ENCODE peak calls at places on chromosomes 6 and 20, in four cellular contexts. C is HepG2, E is K562, Y is GM12878. N is an unnamed sample.

GRCh38 chr20:10067305-10067704 is 32.5 kb downstream of the ANKEF1 start:
- DNase-seq in E (no peak), C (no peak), Y (no peak), N (no peak)

GRCh38 chr20:11553603-11554002 is 364.1 kb upstream of the BTBD3 start:
- DNase-seq in C (peak; percentile 9), Y (no peak), E (no peak), N (no peak)

GRCh38 chr20:44496976-44497375 is 21.3 kb downstream of the TTPAL start:
- DNase-seq in E (no peak), Y (no peak), C (no peak), N (peak; percentile 13)

GRCh38 chr6:110826236-110827129 is 11.2 kb upstream of the CDK19 start:
- DNase-seq in C (no peak), E (no peak), Y (no peak), N (no peak)

GRCh38 chr20:55158446-55158845 is 683.1 kb downstream of the DOK5 start:
- DNase-seq in C (no peak), E (no peak), Y (no peak), N (no peak)

GRCh38 chr20:56540415-56540814 is 7.4 kb downstream of the FAM209B start:
- DNase-seq in C (no peak), Y (no peak), E (no peak), N (no peak)

GRCh38 chr6:79984261-79984660 is 20.2 kb upstream of the TTK start:
- DNase-seq in Y (no peak), E (no peak), C (peak; percentile 14), N (no peak)

GRCh38 chr6:26215200-26216014 is 128.2 kb downstream of the HFE start:
- DNase-seq in Y (no peak), C (peak; percentile 39), E (no peak), N (no peak)

GRCh38 chr6:159279790-159280277 is 110.6 kb downstream of the FNDC1 start:
- DNase-seq in Y (no peak), C (no peak), E (no peak), N (no peak)

GRCh38 chr20:45842169-45842812 is 8.7 kb downstream of the SNX21 start:
- DNase-seq in Y (peak; percentile 33), C (no peak), E (no peak), N (no peak)

GRCh38 chr6:38524436-38525145 is 115.1 kb downstream of the BTBD9 start:
- DNase-seq in E (no peak), C (no peak), Y (no peak), N (no peak)

GRCh38 chr20:57594092-57594911 is 25.9 kb downstream of the ZBP1 start:
- DNase-seq in E (peak; percentile 82), Y (no peak), C (peak; percentile 33), N (peak; percentile 31)

GRCh38 chr6:150029749-150030148 is 4.4 kb upstream of the RAET1L start:
- DNase-seq in Y (no peak), C (no peak), E (no peak), N (no peak)

GRCh38 chr6:52407467-52407866 is 12.7 kb upstream of the EFHC1 start:
- DNase-seq in Y (no peak), E (peak; percentile 52), C (peak; percentile 68), N (no peak)

GRCh38 chr6:55108469-55109130 is 65.7 kb upstream of the HCRTR2 start:
- DNase-seq in Y (no peak), C (no peak), E (no peak), N (peak; percentile 48)

GRCh38 chr6:116847234-116847633 is 18.4 kb upstream of the GPRC6A start:
- DNase-seq in Y (no peak), E (peak; percentile 17), C (peak; percentile 59), N (no peak)

GRCh38 chr6:108921547-108922331 is 73.5 kb downstream of the ARMC2 start:
- DNase-seq in E (no peak), C (no peak), Y (no peak), N (no peak)

GRCh38 chr20:44187054-44187762 is at the start of gene JPH2:
- DNase-seq in C (no peak), Y (no peak), E (no peak), N (no peak)

GRCh38 chr6:84546427-84546914 is 217.9 kb downstream of the TBX18 start:
- DNase-seq in C (no peak), Y (peak; percentile 52), E (no peak), N (no peak)

GRCh38 chr6:137116807-137117206 is 56.6 kb downstream of the IL22RA2 start:
- DNase-seq in E (no peak), Y (no peak), C (peak; percentile 17), N (no peak)

GRCh38 chr6:166572370-166573261 is 13.9 kb downstream of the RAMACL start:
- DNase-seq in E (no peak), C (no peak), Y (no peak), N (peak; percentile 25)

GRCh38 chr6:6560909-6561308 is 27.6 kb upstream of the LY86 start:
- DNase-seq in C (no peak), Y (no peak), E (no peak), N (no peak)

GRCh38 chr20:24736844-24737211 is 212.2 kb upstream of the CST7 start:
- DNase-seq in Y (no peak), C (no peak), E (no peak), N (no peak)

GRCh38 chr6:122289721-122290501 is 109.5 kb upstream of the HSF2 start:
- DNase-seq in E (no peak), Y (no peak), C (peak; percentile 13), N (no peak)

GRCh38 chr6:7041511-7042026 is 66.2 kb upstream of the RREB1 start:
- DNase-seq in Y (no peak), E (peak; percentile 76), C (no peak), N (no peak)

GRCh38 chr20:35207950-35208611 is 18.4 kb upstream of the MMP24 start:
- DNase-seq in E (peak; percentile 67), C (peak; percentile 89), Y (peak; percentile 20), N (no peak)

GRCh38 chr6:153645326-153645725 is 393.7 kb upstream of the OPRM1 start:
- DNase-seq in E (no peak), Y (no peak), C (no peak), N (no peak)

DNA sequence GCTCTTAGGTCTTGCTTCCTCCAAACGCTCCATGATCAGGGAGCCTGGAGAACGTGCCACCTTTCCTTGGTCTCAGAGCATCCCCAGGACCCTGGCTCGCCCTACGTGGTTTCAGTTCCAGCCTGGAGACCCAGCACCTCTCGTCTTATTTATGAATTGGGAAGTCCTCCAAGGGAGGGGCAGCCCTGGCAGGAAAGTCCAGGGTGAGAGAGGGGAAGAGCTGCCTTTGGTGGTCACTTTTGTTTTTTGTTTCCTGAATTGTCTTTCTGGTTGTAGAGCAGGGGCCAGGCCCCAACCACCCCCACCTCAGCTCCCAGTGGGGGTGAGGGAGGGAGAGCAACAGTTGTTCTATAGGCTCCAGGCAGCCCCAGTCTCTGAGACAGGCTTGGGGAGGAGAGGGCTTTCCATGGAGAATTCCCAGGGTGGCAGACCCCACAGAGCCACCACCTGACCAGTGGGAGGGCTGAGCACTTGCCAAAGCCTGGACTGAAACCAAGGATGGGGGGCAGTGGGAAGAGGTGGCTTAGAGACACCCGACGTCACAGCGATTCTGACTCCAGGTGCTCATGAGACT is 88.8 kb downstream of the PRND start:
- DNase-seq in E (no peak), Y (no peak), C (no peak), N (no peak)
- TF ChIP-seq YY1 in E (no peak), Y (no peak), C (no peak), N (no peak)

DNA sequence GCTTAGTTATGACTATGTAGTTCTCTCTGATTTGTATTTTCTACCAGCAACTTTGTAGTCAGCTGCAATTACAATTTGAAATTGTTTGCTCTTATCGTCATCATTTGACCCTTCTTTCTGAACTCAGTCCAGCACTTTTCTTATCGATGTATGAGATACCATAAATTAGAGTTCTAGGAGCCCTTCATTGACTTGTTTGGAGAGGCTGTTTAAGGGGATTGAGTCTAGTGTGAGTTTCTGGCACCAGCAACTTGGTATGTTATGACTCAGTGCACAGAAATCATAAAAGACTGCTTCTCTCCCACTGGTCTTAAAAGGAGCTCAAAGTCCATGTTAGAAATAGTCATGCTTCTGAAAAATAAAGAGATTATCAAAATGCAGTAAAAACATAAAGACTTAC is 190.3 kb downstream of the TENT5A start:
- DNase-seq in Y (no peak), E (no peak), C (peak; percentile 20), N (no peak)
- TF ChIP-seq CREB1 in Y (no peak), E (no peak), C (no peak), N (no peak)

DNA sequence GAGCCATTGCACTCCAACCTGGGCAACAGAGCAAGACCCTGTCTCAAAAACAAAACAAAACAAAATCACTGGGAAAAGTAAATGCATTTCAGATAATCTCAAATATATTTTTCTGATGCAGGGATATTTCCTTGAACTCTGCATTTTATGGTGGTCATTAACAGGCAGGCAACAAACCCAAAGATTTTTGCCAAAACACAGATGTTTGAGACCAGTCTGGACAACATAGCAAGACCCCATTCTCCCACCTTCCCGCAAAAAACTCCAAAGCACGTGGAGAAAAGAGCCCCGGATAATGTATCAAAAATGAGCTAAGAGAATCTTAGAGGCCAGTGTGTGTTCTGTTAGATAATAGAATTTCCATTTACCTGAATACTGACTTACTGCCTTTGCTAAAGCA is 44.3 kb downstream of the SLC9A8 start:
- DNase-seq in Y (no peak), E (no peak), C (no peak), N (no peak)
- TF ChIP-seq YY1 in Y (no peak), E (no peak), C (no peak), N (no peak)

GRCh38 chr6:47134476-47135189 is 92.5 kb upstream of the ADGRF1 start:
- DNase-seq in E (peak; percentile 80), C (peak; percentile 91), Y (no peak), N (no peak)
- TF ChIP-seq CREB1 in E (peak; percentile 82), C (peak; percentile 46), Y (no peak), N (no peak)

GRCh38 chr20:61936701-61937131 is 129.0 kb downstream of the TAF4 start:
- DNase-seq in E (no peak), Y (no peak), C (no peak), N (no peak)
- TF ChIP-seq YY1 in E (no peak), Y (no peak), C (no peak), N (no peak)

GRCh38 chr6:31556312-31556711 is 8.9 kb downstream of the NFKBIL1 start:
- DNase-seq in C (no peak), E (no peak), Y (no peak), N (no peak)
- TF ChIP-seq CREB1 in C (no peak), E (no peak), Y (no peak), N (no peak)

DNA sequence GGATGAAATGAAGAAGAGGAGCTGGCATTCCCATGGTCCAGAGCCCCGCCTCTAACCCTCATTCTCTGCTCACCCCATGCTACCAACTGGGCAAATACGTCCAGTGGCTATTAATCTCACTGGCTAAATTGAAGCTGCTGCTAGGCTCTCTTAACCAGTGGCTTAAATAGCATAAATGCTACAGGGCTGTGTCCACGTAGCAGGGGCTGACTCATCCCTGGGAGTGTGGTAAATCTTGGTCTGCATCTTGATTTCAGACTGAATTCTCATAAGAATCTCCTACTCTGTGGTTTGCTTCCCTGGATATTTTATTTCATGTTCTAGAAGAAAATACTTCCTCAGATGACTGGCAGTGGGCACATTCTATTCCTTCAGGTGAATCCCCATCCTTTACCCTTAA is 193.1 kb upstream of the ARG1 start:
- DNase-seq in Y (no peak), E (no peak), C (no peak), N (no peak)
- TF ChIP-seq YY1 in Y (no peak), E (no peak), C (no peak), N (no peak)

GRCh38 chr20:63664861-63665594 is 6.9 kb downstream of the RTEL1 start:
- DNase-seq in C (no peak), Y (no peak), E (no peak), N (peak; percentile 82)
- TF ChIP-seq CREB1 in C (no peak), Y (no peak), E (no peak), N (no peak)